ENCODE peak calls at places on chromosomes 12 and 14, in six cellular contexts. M is sciatic nerve; L is stimulated activated CD8-positive, alpha-beta memory T cell treated with anti-CD3 and anti-CD28 coated beads, Interleukin-7, amount 100 ng/mL, for 4 hours; R is HEK293T; A is non-pigmented ciliary epithelial cell; Q is GM12865. P is an unnamed sample.

GRCh38 chr12:111887916-111888745 is 46.1 kb downstream of the MAPKAPK5 start:
- DNase-seq in M (no peak), L (no peak), R (no peak), A (no peak), Q (no peak), P (no peak)

GRCh38 chr14:77641534-77642341 is 25.3 kb upstream of the SPTLC2 start:
- DNase-seq in M (peak; percentile 86), L (peak; percentile 42), R (no peak), A (no peak), Q (peak; percentile 81), P (peak; percentile 48)

GRCh38 chr14:91127411-91127810 is 13.5 kb downstream of the DGLUCY start:
- DNase-seq in M (no peak), L (no peak), R (no peak), A (no peak), Q (no peak), P (peak; percentile 18)

GRCh38 chr14:71240154-71240553 is 332.9 kb downstream of the PCNX1 start:
- DNase-seq in M (no peak), L (no peak), R (no peak), A (no peak), Q (peak; percentile 50), P (no peak)

GRCh38 chr12:53219116-53219955 is 12.3 kb upstream of the ITGB7 start:
- DNase-seq in M (no peak), L (peak; percentile 65), R (no peak), A (no peak), Q (peak; percentile 64), P (peak; percentile 7)

GRCh38 chr14:77478029-77478428 is 20.1 kb downstream of the AHSA1 start:
- DNase-seq in M (no peak), L (no peak), R (no peak), A (no peak), Q (no peak), P (no peak)

GRCh38 chr12:131943876-131944275 is 5.9 kb upstream of the EP400 start:
- DNase-seq in M (no peak), L (no peak), R (no peak), A (no peak), Q (no peak), P (no peak)

GRCh38 chr12:24909667-24910066 is 39.2 kb downstream of the BCAT1 start:
- DNase-seq in M (peak; percentile 66), L (no peak), R (no peak), A (peak; percentile 87), Q (no peak), P (no peak)

GRCh38 chr14:55160989-55161388 is 30.4 kb downstream of the DLGAP5 start:
- DNase-seq in M (no peak), L (no peak), R (no peak), A (no peak), Q (peak; percentile 26), P (peak; percentile 19)

GRCh38 chr12:55930771-55931316 is at the start of gene DGKA:
- DNase-seq in M (no peak), L (peak; percentile 77), R (peak; percentile 52), A (peak; percentile 48), Q (peak; percentile 73), P (peak; percentile 58)

GRCh38 chr14:104321151-104322130 is 183.1 kb downstream of the KIF26A start:
- DNase-seq in M (peak; percentile 38), L (no peak), R (no peak), A (no peak), Q (no peak), P (no peak)

GRCh38 chr12:108468149-108468968 is 46.7 kb upstream of the FICD start:
- DNase-seq in M (no peak), L (no peak), R (peak; percentile 40), A (no peak), Q (peak; percentile 50), P (peak; percentile 67)

GRCh38 chr12:4027412-4027811 is 154.2 kb upstream of the PARP11 start:
- DNase-seq in M (no peak), L (peak; percentile 87), R (no peak), A (no peak), Q (no peak), P (no peak)

GRCh38 chr14:63897706-63898105 is 44.9 kb downstream of the SYNE2 start:
- DNase-seq in M (no peak), L (no peak), R (no peak), A (peak; percentile 30), Q (no peak), P (no peak)

GRCh38 chr12:10220398-10221077 is 7.9 kb downstream of the GABARAPL1 start:
- DNase-seq in M (peak; percentile 76), L (no peak), R (no peak), A (peak; percentile 20), Q (no peak), P (no peak)

GRCh38 chr12:67624355-67624754 is 24.2 kb upstream of the DYRK2 start:
- DNase-seq in M (no peak), L (no peak), R (no peak), A (no peak), Q (no peak), P (no peak)

GRCh38 chr12:68236421-68237059 is 10.9 kb upstream of the IL26 start:
- DNase-seq in M (no peak), L (no peak), R (no peak), A (no peak), Q (peak; percentile 74), P (peak; percentile 83)

GRCh38 chr12:113235976-113236375 is 14.7 kb downstream of the TPCN1 start:
- DNase-seq in M (peak; percentile 28), L (no peak), R (no peak), A (no peak), Q (no peak), P (no peak)

GRCh38 chr12:130126023-130126432 is 36.2 kb upstream of the FZD10 start:
- DNase-seq in M (peak; percentile 72), L (no peak), R (no peak), A (no peak), Q (no peak), P (no peak)

GRCh38 chr12:32819424-32819823 is 63.7 kb upstream of the YARS2 start:
- DNase-seq in M (no peak), L (no peak), R (no peak), A (no peak), Q (no peak), P (no peak)

GRCh38 chr12:105803292-105803691 is 335.5 kb downstream of the NUAK1 start:
- DNase-seq in M (no peak), L (no peak), R (no peak), A (no peak), Q (no peak), P (no peak)

GRCh38 chr12:53221203-53222076 is 10.6 kb downstream of the RARG start:
- DNase-seq in M (peak; percentile 88), L (no peak), R (peak; percentile 75), A (no peak), Q (peak; percentile 67), P (peak; percentile 50)

GRCh38 chr14:50796391-50796790 is 34.6 kb downstream of the NIN start:
- DNase-seq in M (no peak), L (no peak), R (no peak), A (no peak), Q (no peak), P (no peak)

GRCh38 chr14:33271216-33271615 is 332.5 kb downstream of the NPAS3 start:
- DNase-seq in M (no peak), L (no peak), R (no peak), A (no peak), Q (no peak), P (no peak)

GRCh38 chr14:74825008-74825407 is 50.9 kb downstream of the PROX2 start:
- DNase-seq in M (no peak), L (no peak), R (no peak), A (no peak), Q (no peak), P (no peak)

GRCh38 chr14:101254805-101255764 is 306.2 kb upstream of the DIO3 start:
- DNase-seq in M (no peak), L (no peak), R (no peak), A (no peak), Q (no peak), P (no peak)

GRCh38 chr12:105267711-105268110 is 31.7 kb upstream of the APPL2 start:
- DNase-seq in M (no peak), L (no peak), R (no peak), A (no peak), Q (no peak), P (no peak)

GRCh38 chr12:124233041-124233836 is 61.7 kb upstream of the RFLNA start:
- DNase-seq in M (no peak), L (no peak), R (no peak), A (peak; percentile 78), Q (no peak), P (no peak)